ENCODE peak calls at places on chromosome 6, in nine cellular contexts. X is astrocyte, W is body of pancreas, S is IMR-90, D is upper lobe of right lung, N is heart right ventricle, K is lung, A is GM06990, O is left ventricle myocardium inferior. T is an unnamed sample. For H3K27me3, the result is how much of the 10 kb centered on the place peaks cover.

GRCh38 chr6:22017272-22017671 is 279.6 kb downstream of the PRL start:
- DNase-seq in X (no peak), W (no peak), S (peak), D (no peak), N (no peak), K (no peak), A (no peak), O (no peak), T (no peak)

GRCh38 chr6:117552618-117553017 is 49.7 kb downstream of the GOPC start:
- DNase-seq in X (peak), W (no peak), S (peak), D (no peak), N (no peak), K (no peak), A (no peak), O (no peak), T (no peak)

GRCh38 chr6:126959765-126960164 is 158.7 kb upstream of the RSPO3 start:
- DNase-seq in X (no peak), W (no peak), S (no peak), D (no peak), N (no peak), K (no peak), A (no peak), O (no peak), T (no peak)

GRCh38 chr6:130070747-130071146 is 52.4 kb downstream of the L3MBTL3 start:
- DNase-seq in X (peak), W (no peak), S (no peak), D (no peak), N (no peak), K (no peak), A (no peak), O (no peak), T (no peak)

GRCh38 chr6:6596529-6596928 is 8.0 kb downstream of the LY86 start:
- DNase-seq in X (no peak), W (no peak), S (no peak), D (no peak), N (peak), K (no peak), A (no peak), O (no peak), T (no peak)

GRCh38 chr6:35077713-35078105 is 63.4 kb downstream of the TCP11 start:
- DNase-seq in X (no peak), W (no peak), S (no peak), D (peak), N (no peak), K (no peak), A (no peak), O (no peak), T (no peak)

GRCh38 chr6:53581161-53581560 is 36.3 kb upstream of the GCLC start:
- DNase-seq in X (peak), W (no peak), S (peak), D (no peak), N (no peak), K (no peak), A (no peak), O (no peak), T (peak)

GRCh38 chr6:37103169-37104039 is 66.5 kb upstream of the PIM1 start:
- DNase-seq in X (no peak), W (peak), S (no peak), D (peak), N (peak), K (peak), A (peak), O (peak), T (no peak)

GRCh38 chr6:106080106-106081095 is 5.7 kb upstream of the PRDM1 start:
- DNase-seq in X (no peak), W (no peak), S (no peak), D (no peak), N (no peak), K (no peak), A (no peak), O (no peak), T (no peak)

GRCh38 chr6:1597924-1598323 is 11.8 kb upstream of the FOXC1 start:
- DNase-seq in X (no peak), W (no peak), S (peak), D (no peak), N (no peak), K (no peak), A (no peak), O (no peak), T (no peak)

GRCh38 chr6:77740380-77740779 is 87.5 kb downstream of the MEI4 start:
- DNase-seq in X (peak), W (no peak), S (peak), D (no peak), N (no peak), K (no peak), A (no peak), O (no peak), T (no peak)

GRCh38 chr6:97978855-97979271 is 695.8 kb upstream of the MMS22L start:
- DNase-seq in X (no peak), W (no peak), S (no peak), D (no peak), N (no peak), K (no peak), A (peak), O (no peak), T (no peak)

GRCh38 chr6:76984572-76984971 is 478.7 kb downstream of the HTR1B start:
- DNase-seq in X (no peak), W (no peak), S (peak), D (no peak), N (no peak), K (no peak), A (no peak), O (no peak), T (no peak)

GRCh38 chr6:149336529-149336928 is 19.0 kb downstream of the TAB2 start:
- DNase-seq in X (no peak), W (no peak), S (no peak), D (no peak), N (no peak), K (no peak), A (no peak), O (no peak), T (no peak)

GRCh38 chr6:6925391-6926164 is 182.2 kb upstream of the RREB1 start:
- DNase-seq in X (peak), W (no peak), S (peak), D (no peak), N (no peak), K (no peak), A (no peak), O (no peak), T (no peak)

GRCh38 chr6:20477485-20477884 is 56.8 kb upstream of the CDKAL1 start:
- DNase-seq in X (no peak), W (no peak), S (no peak), D (no peak), N (no peak), K (no peak), A (no peak), O (no peak), T (no peak)

GRCh38 chr6:43724914-43725642 is 37.5 kb upstream of the MRPS18A start:
- DNase-seq in X (peak), W (peak), S (peak), D (peak), N (peak), K (peak), A (peak), O (peak), T (peak)

GRCh38 chr6:43722920-43723565 is 35.5 kb upstream of the MRPS18A start:
- DNase-seq in X (no peak), W (no peak), S (no peak), D (no peak), N (no peak), K (no peak), A (no peak), O (no peak), T (no peak)

GRCh38 chr6:43723737-43724295 is 36.2 kb upstream of the MRPS18A start:
- DNase-seq in X (peak), W (peak), S (peak), D (peak), N (peak), K (peak), A (peak), O (peak), T (no peak)

GRCh38 chr6:43725643-43726580 is 38.3 kb upstream of the MRPS18A start:
- DNase-seq in X (no peak), W (no peak), S (no peak), D (no peak), N (no peak), K (no peak), A (no peak), O (no peak), T (no peak)

GRCh38 chr6:43724354-43724753 is 36.8 kb upstream of the MRPS18A start:
- DNase-seq in X (no peak), W (no peak), S (no peak), D (no peak), N (no peak), K (no peak), A (no peak), O (no peak), T (no peak)
- H3K4me3 ChIP-seq in X (no peak), W (no peak), S (no peak), D (no peak), N (no peak), K (no peak), A (no peak), O (no peak), T (no peak)

DNA sequence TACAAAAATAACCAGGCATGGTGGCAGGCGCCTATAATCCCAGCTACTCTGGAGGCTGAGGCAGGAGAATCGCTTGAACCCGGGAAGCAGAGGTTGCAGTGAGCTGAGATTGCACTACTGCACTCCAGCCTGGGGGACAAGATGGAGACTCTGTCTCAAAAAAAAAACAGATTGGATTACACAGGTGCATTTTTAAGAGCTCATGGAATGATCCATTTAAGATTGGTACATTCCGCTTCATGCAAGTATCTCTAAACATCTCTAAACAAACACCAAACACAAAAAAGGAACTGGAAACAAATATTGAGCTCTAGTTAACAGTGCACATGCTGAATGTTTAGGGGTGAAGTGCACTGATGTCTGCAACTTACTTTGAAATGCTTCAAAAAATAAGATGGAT is 154.3 kb downstream of the GRM4 start:
- DNase-seq in X (no peak), W (no peak), S (no peak), D (no peak), N (no peak), K (no peak), A (no peak), O (no peak), T (no peak)
- H3K27me3 ChIP-seq in X (under half), W (under half), S (under half), D (under half), N (under half), K (under half), A (under half), O (half or more), T (under half)

DNA sequence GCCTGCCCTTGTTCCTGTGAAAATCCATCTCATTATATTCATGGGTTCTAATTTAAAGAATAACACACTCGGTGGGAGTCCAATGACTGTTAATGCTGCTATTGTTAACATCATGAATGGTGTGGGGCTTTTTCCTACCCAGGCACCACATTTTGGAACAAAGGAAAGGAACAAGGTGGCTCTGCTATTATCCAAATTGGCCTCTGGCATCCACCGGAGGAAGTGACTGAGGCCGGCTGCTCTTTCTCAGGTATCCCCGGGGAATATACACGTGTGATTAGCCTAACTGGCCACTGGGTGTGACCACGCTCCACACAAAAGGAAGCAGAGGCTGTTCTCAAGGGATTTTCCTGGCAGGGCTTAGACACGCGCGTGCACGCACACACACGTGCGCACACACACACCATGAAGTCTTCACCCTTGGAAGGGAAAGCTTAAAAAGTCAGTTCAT is 601.2 kb upstream of the ARID1B start:
- DNase-seq in X (no peak), W (peak), S (no peak), D (no peak), N (peak), K (no peak), A (no peak), O (peak), T (no peak)
- TF ChIP-seq CTCF in X (peak), W (peak), S (peak), D (peak), N (peak), K (no peak), A (peak), O (peak), T (peak)

GRCh38 chr6:91664327-91664959 is 1077.6 kb upstream of the MAP3K7 start:
- DNase-seq in X (no peak), W (no peak), S (no peak), D (no peak), N (no peak), K (no peak), A (peak), O (no peak), T (no peak)

GRCh38 chr6:91667596-91667995 is 1080.7 kb upstream of the MAP3K7 start:
- DNase-seq in X (no peak), W (no peak), S (no peak), D (no peak), N (no peak), K (no peak), A (no peak), O (no peak), T (no peak)

GRCh38 chr6:91669904-91670295 is 1083.0 kb upstream of the MAP3K7 start:
- DNase-seq in X (peak), W (no peak), S (no peak), D (no peak), N (no peak), K (no peak), A (no peak), O (no peak), T (no peak)

GRCh38 chr6:91672201-91672600 is 1085.3 kb upstream of the MAP3K7 start:
- DNase-seq in X (peak), W (no peak), S (no peak), D (no peak), N (no peak), K (no peak), A (no peak), O (no peak), T (no peak)

GRCh38 chr6:91669154-91669903 is 1082.5 kb upstream of the MAP3K7 start:
- DNase-seq in X (peak), W (no peak), S (no peak), D (no peak), N (peak), K (no peak), A (no peak), O (no peak), T (no peak)
- H3K4me3 ChIP-seq in X (no peak), W (no peak), S (no peak), D (no peak), N (no peak), K (no peak), A (no peak), O (no peak), T (no peak)

GRCh38 chr6:83854766-83855165 is 1.6 kb downstream of the RIPPLY2 start:
- DNase-seq in X (no peak), W (no peak), S (no peak), D (no peak), N (no peak), K (no peak), A (no peak), O (no peak), T (no peak)

GRCh38 chr6:83849610-83850009 is 3.5 kb upstream of the RIPPLY2 start:
- DNase-seq in X (no peak), W (no peak), S (no peak), D (no peak), N (no peak), K (no peak), A (no peak), O (no peak), T (no peak)

GRCh38 chr6:83853178-83853967 is at the start of gene RIPPLY2:
- DNase-seq in X (peak), W (no peak), S (peak), D (no peak), N (no peak), K (no peak), A (peak), O (peak), T (no peak)

GRCh38 chr6:83852528-83853177 is 507 bp upstream of the RIPPLY2 start:
- DNase-seq in X (no peak), W (no peak), S (no peak), D (no peak), N (no peak), K (no peak), A (no peak), O (no peak), T (no peak)

GRCh38 chr6:83853968-83854501 is 875 bp downstream of the RIPPLY2 start:
- DNase-seq in X (no peak), W (no peak), S (no peak), D (no peak), N (no peak), K (no peak), A (peak), O (no peak), T (no peak)
- H3K27me3 ChIP-seq in X (under half), W (under half), S (under half), D (half or more), N (under half), K (under half), A (under half), O (half or more), T (under half)

GRCh38 chr6:110996661-110997060 is 14.8 kb downstream of the RPF2 start:
- DNase-seq in X (no peak), W (no peak), S (no peak), D (no peak), N (no peak), K (no peak), A (no peak), O (no peak), T (no peak)

GRCh38 chr6:110990835-110991576 is 9.2 kb downstream of the RPF2 start:
- DNase-seq in X (no peak), W (no peak), S (no peak), D (no peak), N (no peak), K (no peak), A (no peak), O (no peak), T (no peak)
- TF ChIP-seq CTCF in X (no peak), W (no peak), S (no peak), D (no peak), N (no peak), K (no peak), A (no peak), O (no peak), T (no peak)

T was measured in kidney epithelial cell.